ENCODE peak calls at places on chromosomes 7 and 10, in four cellular contexts. H, A, T and E are unnamed samples.

GRCh38 chr7:98163704-98164478 is 47.3 kb upstream of the BHLHA15 start:
- DNase-seq in H (no peak), A (no peak), T (peak), E (no peak)

GRCh38 chr7:98879989-98880337 is 1.6 kb downstream of the TRRAP start:
- DNase-seq in H (no peak), A (no peak), T (no peak), E (no peak)

GRCh38 chr7:4841007-4841784 is 20.6 kb downstream of the PAPOLB start:
- DNase-seq in H (no peak), A (no peak), T (no peak), E (no peak)

GRCh38 chr7:50681451-50682045 is 101.1 kb downstream of the GRB10 start:
- DNase-seq in H (no peak), A (no peak), T (no peak), E (no peak)

GRCh38 chr10:34613491-34613890 is 201.6 kb downstream of the PARD3 start:
- DNase-seq in H (no peak), A (no peak), T (no peak), E (no peak)

GRCh38 chr10:125742465-125742864 is 23.0 kb downstream of the EDRF1 start:
- DNase-seq in H (no peak), A (no peak), T (peak), E (no peak)

GRCh38 chr10:123472606-123473005 is 193.5 kb upstream of the GPR26 start:
- DNase-seq in H (no peak), A (no peak), T (no peak), E (no peak)

GRCh38 chr7:108459922-108460551 is 3.8 kb upstream of the NRCAM start:
- DNase-seq in H (no peak), A (no peak), T (peak), E (peak)

GRCh38 chr10:121558246-121558645 is 40.0 kb downstream of the FGFR2 start:
- DNase-seq in H (no peak), A (no peak), T (no peak), E (no peak)

GRCh38 chr7:12715372-12716133 is 28.1 kb downstream of the ARL4A start:
- DNase-seq in H (no peak), A (peak), T (peak), E (peak)

GRCh38 chr7:129784783-129785456 is 167.8 kb downstream of the UBE2H start:
- DNase-seq in H (no peak), A (no peak), T (no peak), E (no peak)